ENCODE peak calls at places on chromosomes 7 and 10, in six cellular contexts. D is psoas muscle, J is neuronal stem cell, B is stomach, K is ovary, W is heart left ventricle. R is an unnamed sample. For H3K27me3, the result is how much of the 10 kb centered on the place peaks cover.

GRCh38 chr10:131250454-131251145 is 60.9 kb downstream of the TCERG1L start:
- DNase-seq in W (no peak), J (no peak), K (peak), B (no peak), D (no peak), R (no peak)

GRCh38 chr7:42406358-42406757 is 169.3 kb upstream of the GLI3 start:
- DNase-seq in W (no peak), D (no peak), K (no peak), B (no peak), J (no peak), R (no peak)

GRCh38 chr10:119871881-119872609 is 598 bp downstream of the MCMBP start:
- DNase-seq in B (peak), W (peak), D (peak), J (peak), K (peak), R (peak)

GRCh38 chr7:118005021-118005420 is 131.8 kb upstream of the CTTNBP2 start:
- DNase-seq in K (no peak), J (peak), D (no peak), W (no peak), B (no peak), R (no peak)

GRCh38 chr10:133351408-133352318 is 4.5 kb downstream of the PRAP1 start:
- DNase-seq in J (no peak), D (no peak), K (no peak), W (no peak), B (no peak), R (no peak)

GRCh38 chr10:43057231-43057711 is 19.6 kb upstream of the RET start:
- DNase-seq in K (no peak), J (no peak), B (no peak), W (no peak), D (peak), R (peak)

GRCh38 chr10:691216-691615 is 1.7 kb upstream of the DIP2C start:
- DNase-seq in B (no peak), D (no peak), J (no peak), K (no peak), W (no peak), R (no peak)

GRCh38 chr7:116673504-116673865 is 1.5 kb downstream of the MET start:
- DNase-seq in D (no peak), B (no peak), J (no peak), W (no peak), K (no peak), R (no peak)

GRCh38 chr7:17211307-17211836 is 87.1 kb upstream of the AHR start:
- DNase-seq in D (no peak), K (no peak), J (no peak), W (no peak), B (no peak), R (no peak)

GRCh38 chr7:7257899-7258692 is 75.8 kb downstream of the C1GALT1 start:
- DNase-seq in W (no peak), B (no peak), D (no peak), K (no peak), J (no peak), R (no peak)

GRCh38 chr7:117273325-117274292 is 49.2 kb downstream of the WNT2 start:
- DNase-seq in W (no peak), J (no peak), B (no peak), K (no peak), D (no peak), R (no peak)

GRCh38 chr10:119246862-119247549 is 39.6 kb downstream of the GRK5 start:
- DNase-seq in B (no peak), J (no peak), D (peak), K (peak), W (no peak), R (no peak)

GRCh38 chr7:140238778-140239652 is 62.2 kb upstream of the KDM7A start:
- DNase-seq in B (peak), W (no peak), K (no peak), J (no peak), D (no peak), R (peak)

GRCh38 chr7:117962598-117962997 is 89.4 kb upstream of the CTTNBP2 start:
- DNase-seq in D (no peak), B (no peak), J (no peak), K (no peak), W (no peak), R (no peak)

GRCh38 chr10:37681617-37681999 is 175.8 kb downstream of the ZNF248 start:
- DNase-seq in K (no peak), J (no peak), D (no peak), W (no peak), B (no peak), R (no peak)

GRCh38 chr10:121414366-121414765 is 183.9 kb downstream of the FGFR2 start:
- DNase-seq in J (no peak), K (no peak), B (no peak), W (no peak), D (no peak), R (no peak)

GRCh38 chr10:6108072-6108471 is 19.2 kb downstream of the RBM17 start:
- DNase-seq in J (no peak), K (no peak), D (no peak), W (no peak), B (no peak), R (no peak)

GRCh38 chr10:17851611-17852010 is 42.5 kb downstream of the MRC1 start:
- DNase-seq in D (peak), K (no peak), W (peak), J (no peak), B (no peak), R (peak)

GRCh38 chr7:132504851-132505250 is 71.4 kb downstream of the PLXNA4 start:
- DNase-seq in K (peak), W (no peak), B (no peak), D (no peak), J (no peak), R (peak)

GRCh38 chr10:22590115-22590514 is 124.3 kb downstream of the PIP4K2A start:
- DNase-seq in J (no peak), W (no peak), K (no peak), D (no peak), B (no peak), R (no peak)

GRCh38 chr10:71952745-71953144 is 11.4 kb upstream of the CHST3 start:
- DNase-seq in D (no peak), J (no peak), K (no peak), B (no peak), W (no peak), R (no peak)

GRCh38 chr10:73771722-73772279 is 10.0 kb upstream of the CHCHD1 start:
- DNase-seq in W (peak), B (peak), J (no peak), D (peak), K (peak), R (peak)

GRCh38 chr7:2099036-2099957 is 133.4 kb downstream of the MAD1L1 start:
- DNase-seq in J (no peak), D (no peak), K (no peak), W (no peak), B (no peak), R (no peak)

GRCh38 chr10:112689327-112689726 is 242.3 kb downstream of the VTI1A start:
- DNase-seq in J (peak), K (peak), W (peak), B (no peak), D (no peak), R (peak)

GRCh38 chr7:22399091-22399490 is 42.1 kb upstream of the RAPGEF5 start:
- DNase-seq in W (no peak), J (no peak), K (no peak), B (no peak), D (no peak), R (no peak)

GRCh38 chr7:116763647-116764046 is 91.7 kb downstream of the MET start:
- DNase-seq in B (no peak), D (no peak), J (no peak), K (no peak), W (no peak), R (no peak)

GRCh38 chr7:92489634-92490033 is 11.9 kb upstream of the ERVW-1 start:
- DNase-seq in W (no peak), J (no peak), K (no peak), B (no peak), D (no peak), R (no peak)

GRCh38 chr10:3803884-3804741 is 19.1 kb upstream of the KLF6 start:
- DNase-seq in J (no peak), K (no peak), W (no peak), D (no peak), B (no peak), R (no peak)

GRCh38 chr7:98283127-98283886 is 1.8 kb downstream of the BRI3 start:
- DNase-seq in J (no peak), D (peak), W (peak), K (no peak), B (peak), R (no peak)

GRCh38 chr10:2994562-2994961 is 72.8 kb upstream of the PFKP start:
- DNase-seq in J (no peak), W (no peak), K (no peak), D (no peak), B (no peak), R (no peak)

GRCh38 chr10:62577666-62578291 is 203.6 kb downstream of the ZNF365 start:
- DNase-seq in B (no peak), J (no peak), D (no peak), K (no peak), W (no peak), R (no peak)
- H3K27me3 ChIP-seq in B (under half), J (under half), D (under half), K (under half), W (under half), R (under half)

GRCh38 chr10:129416136-129416530 is 50.9 kb upstream of the MGMT start:
- DNase-seq in J (no peak), W (no peak), D (no peak), B (no peak), K (no peak), R (no peak)
- H3K27me3 ChIP-seq in J (under half), W (under half), D (under half), B (under half), K (under half), R (under half)

GRCh38 chr7:155207335-155208002 is 90.2 kb upstream of the INSIG1 start:
- DNase-seq in W (no peak), D (no peak), K (no peak), J (no peak), B (no peak), R (no peak)
- H3K27me3 ChIP-seq in W (under half), D (under half), K (under half), J (under half), B (under half), R (under half)

GRCh38 chr10:8051851-8052257 is 2.6 kb upstream of the GATA3 start:
- DNase-seq in W (no peak), K (no peak), B (no peak), J (peak), D (no peak), R (peak)
- H3K27me3 ChIP-seq in W (half or more), K (under half), B (half or more), J (half or more), D (half or more), R (under half)

R was measured in BE2C.